ENCODE peak calls at places on chromosomes 1 and 21, in ten cellular contexts. T is GM03348; H is ACHN; Z is Calu3; J is A549; K is endothelial cell; I is retina; D is T-helper 9 cell; S is fibroblast of mammary gland; G is effector CD8-positive, alpha-beta T cell. Y is an unnamed sample.

GRCh38 chr1:201636581-201636980 is 97.7 kb downstream of the NAV1 start:
- DNase-seq in G (no peak), J (no peak), Z (no peak), I (no peak), T (peak; percentile 49), H (no peak), S (peak; percentile 87), D (no peak), K (no peak), Y (peak; percentile 77)

GRCh38 chr1:234898455-234899033 is 230.1 kb downstream of the TOMM20 start:
- DNase-seq in Z (no peak), G (no peak), S (no peak), J (no peak), T (no peak), H (no peak), K (no peak), I (no peak), D (no peak), Y (no peak)

GRCh38 chr1:99811075-99811474 is 39.1 kb upstream of the AGL start:
- DNase-seq in G (no peak), K (no peak), H (no peak), I (no peak), Z (no peak), J (no peak), S (no peak), T (no peak), D (no peak), Y (no peak)

GRCh38 chr1:30879126-30879786 is 29.3 kb downstream of the SDC3 start:
- DNase-seq in Z (no peak), J (no peak), G (no peak), I (no peak), D (no peak), H (no peak), K (no peak), S (no peak), T (no peak), Y (no peak)

GRCh38 chr1:167683641-167684502 is 37.9 kb upstream of the MPZL1 start:
- DNase-seq in G (no peak), K (peak; percentile 43), Z (no peak), T (no peak), S (peak; percentile 25), H (no peak), D (no peak), J (no peak), I (peak; percentile 19), Y (no peak)

GRCh38 chr1:209618291-209618690 is 33.9 kb downstream of the LAMB3 start:
- DNase-seq in G (no peak), H (no peak), D (no peak), J (no peak), T (no peak), I (no peak), K (no peak), S (no peak), Z (no peak), Y (no peak)

GRCh38 chr1:2160691-2161320 is 33.8 kb downstream of the FAAP20 start:
- DNase-seq in D (no peak), Z (no peak), T (no peak), J (no peak), K (no peak), G (no peak), H (no peak), S (no peak), I (no peak), Y (no peak)

GRCh38 chr1:7388488-7389185 is 382.5 kb upstream of the VAMP3 start:
- DNase-seq in K (no peak), D (no peak), H (no peak), Z (no peak), J (no peak), G (no peak), T (no peak), I (no peak), S (peak; percentile 39), Y (peak; percentile 9)

GRCh38 chr1:74895411-74895810 is 162.5 kb downstream of the TYW3 start:
- DNase-seq in I (no peak), H (no peak), J (no peak), T (no peak), K (no peak), S (no peak), G (no peak), Z (no peak), D (no peak), Y (no peak)

GRCh38 chr1:10724948-10725852 is 71.2 kb downstream of the CASZ1 start:
- DNase-seq in Z (no peak), S (peak; percentile 70), H (no peak), T (peak; percentile 93), J (no peak), D (no peak), I (no peak), G (no peak), K (no peak), Y (peak; percentile 86)

GRCh38 chr1:244381887-244382565 is 69.7 kb downstream of the ADSS2 start:
- DNase-seq in Z (no peak), I (no peak), J (no peak), H (no peak), G (no peak), T (peak; percentile 68), D (no peak), K (no peak), S (peak; percentile 76), Y (peak; percentile 79)

GRCh38 chr1:68542586-68542985 is 45.7 kb upstream of the DEPDC1 start:
- DNase-seq in D (no peak), S (peak; percentile 11), I (no peak), Z (no peak), J (no peak), K (no peak), T (no peak), G (no peak), H (no peak), Y (no peak)

GRCh38 chr1:89624314-89624713 is 8.6 kb upstream of the LRRC8C start:
- DNase-seq in K (no peak), I (no peak), J (no peak), G (no peak), Z (no peak), H (no peak), T (no peak), S (no peak), D (no peak), Y (no peak)

GRCh38 chr1:31869473-31869872 is 53.7 kb upstream of the SPOCD1 start:
- DNase-seq in H (no peak), Z (no peak), D (no peak), J (no peak), G (no peak), T (no peak), S (no peak), I (no peak), K (no peak), Y (no peak)

GRCh38 chr1:38052750-38053415 is 6.3 kb upstream of the POU3F1 start:
- DNase-seq in I (no peak), G (no peak), T (no peak), D (no peak), Z (no peak), J (no peak), H (no peak), K (no peak), S (no peak), Y (no peak)

GRCh38 chr1:85321237-85321964 is 45.0 kb upstream of the BCL10 start:
- DNase-seq in S (peak; percentile 91), J (no peak), D (no peak), Z (no peak), I (no peak), T (no peak), G (no peak), K (no peak), H (peak; percentile 74), Y (no peak)

GRCh38 chr1:1402081-1402900 is 3.2 kb upstream of the CCNL2 start:
- DNase-seq in Z (peak; percentile 43), S (peak; percentile 90), D (no peak), H (peak; percentile 92), T (peak; percentile 72), I (no peak), J (peak; percentile 71), G (no peak), K (peak; percentile 64), Y (peak; percentile 70)

GRCh38 chr1:209427277-209427676 is 156.2 kb upstream of the CAMK1G start:
- DNase-seq in G (no peak), I (no peak), D (no peak), H (no peak), Z (no peak), K (no peak), J (no peak), S (no peak), T (no peak), Y (no peak)

GRCh38 chr21:31348188-31348587 is 4.1 kb upstream of the TIAM1 start:
- DNase-seq in S (no peak), J (no peak), G (no peak), K (no peak), Z (no peak), H (no peak), I (no peak), T (no peak), D (no peak), Y (no peak)

GRCh38 chr1:22314676-22315075 is 137.0 kb upstream of the ZBTB40 start:
- DNase-seq in H (no peak), D (no peak), J (no peak), S (no peak), Z (no peak), T (no peak), I (no peak), G (no peak), K (no peak), Y (no peak)

GRCh38 chr1:16375521-16376359 is 8.7 kb downstream of the SZRD1 start:
- DNase-seq in T (no peak), S (no peak), D (no peak), G (no peak), I (no peak), K (no peak), Z (no peak), J (no peak), H (no peak), Y (peak; percentile 73)

GRCh38 chr1:226821719-226822085 is 48.7 kb upstream of the PSEN2 start:
- DNase-seq in J (no peak), G (no peak), I (no peak), K (no peak), S (peak; percentile 69), H (no peak), T (peak; percentile 38), D (no peak), Z (no peak), Y (peak; percentile 72)

GRCh38 chr1:39735731-39736130 is 3.0 kb upstream of the PPIE start:
- DNase-seq in T (no peak), Z (no peak), H (no peak), I (no peak), K (no peak), D (no peak), S (no peak), J (no peak), G (no peak), Y (no peak)

GRCh38 chr1:19651141-19651737 is 7.1 kb downstream of the NBL1 start:
- DNase-seq in I (peak; percentile 73), G (peak; percentile 14), K (peak; percentile 63), S (peak; percentile 63), H (no peak), D (peak; percentile 41), T (peak; percentile 89), Z (no peak), J (peak; percentile 46), Y (peak; percentile 63)

GRCh38 chr1:169945171-169945570 is 51.5 kb upstream of the SCYL3 start:
- DNase-seq in K (no peak), S (no peak), G (no peak), T (no peak), Z (no peak), H (no peak), D (no peak), J (no peak), I (no peak), Y (no peak)

GRCh38 chr1:46522184-46522968 is 29.1 kb downstream of the KNCN start:
- DNase-seq in H (peak; percentile 37), Z (peak; percentile 55), K (no peak), G (no peak), J (peak; percentile 53), I (no peak), T (peak; percentile 83), S (peak; percentile 83), D (no peak), Y (peak; percentile 89)

GRCh38 chr1:6260433-6260934 is 414 bp downstream of the GPR153 start:
- DNase-seq in Z (no peak), D (no peak), S (no peak), T (peak; percentile 72), H (peak; percentile 46), J (no peak), K (no peak), I (no peak), G (peak; percentile 13), Y (no peak)

GRCh38 chr1:203643213-203644045 is 16.8 kb downstream of the ATP2B4 start:
- DNase-seq in K (no peak), D (no peak), J (no peak), H (no peak), I (no peak), T (peak; percentile 54), Z (no peak), S (peak; percentile 86), G (no peak), Y (peak; percentile 80)

Y was measured in fibroblast of the aortic adventitia.